ENCODE peak calls at places on chromosomes 16 and 17, in five cellular contexts. V, H, R, L and U are unnamed samples.

GRCh38 chr16:53224932-53225533 is 170.2 kb downstream of the CHD9 start:
- DNase-seq in V (no peak), H (no peak), R (peak), L (no peak), U (no peak)

GRCh38 chr17:49214665-49215360 is 4.3 kb downstream of the ABI3 start:
- DNase-seq in H (no peak), R (no peak), V (no peak), L (no peak), U (no peak)

GRCh38 chr16:58198022-58198683 is at the start of gene CSNK2A2:
- DNase-seq in H (peak), R (peak), V (no peak), L (no peak), U (peak)

GRCh38 chr17:49694847-49695697 is 12.7 kb downstream of the SLC35B1 start:
- DNase-seq in R (peak), V (no peak), L (no peak), H (peak), U (no peak)

GRCh38 chr17:80153004-80153403 is 6.1 kb upstream of the EIF4A3 start:
- DNase-seq in R (no peak), H (no peak), L (peak), V (no peak), U (no peak)

GRCh38 chr17:17994271-17994670 is 21.6 kb downstream of the DRC3 start:
- DNase-seq in H (peak), R (no peak), V (peak), L (no peak), U (peak)

GRCh38 chr17:1045456-1045855 is 48.5 kb downstream of the TIMM22 start:
- DNase-seq in V (no peak), R (no peak), L (no peak), H (no peak), U (no peak)

GRCh38 chr16:49457196-49457595 is 83.6 kb downstream of the C16orf78 start:
- DNase-seq in L (no peak), R (no peak), H (no peak), V (no peak), U (no peak)

GRCh38 chr17:2058521-2059124 is 3.7 kb downstream of the HIC1 start:
- DNase-seq in H (no peak), V (no peak), L (no peak), R (no peak), U (no peak)

GRCh38 chr17:48445248-48445620 is 15.2 kb upstream of the SKAP1 start:
- DNase-seq in L (no peak), V (no peak), H (no peak), R (no peak), U (no peak)

GRCh38 chr16:57624806-57625500 is 3.5 kb upstream of the ADGRG1 start:
- DNase-seq in H (no peak), V (no peak), R (no peak), L (no peak), U (no peak)

GRCh38 chr17:56499799-56500388 is 93.6 kb upstream of the NOG start:
- DNase-seq in V (no peak), L (no peak), R (peak), H (peak), U (peak)

GRCh38 chr17:55300479-55301290 is 35.9 kb downstream of the HLF start:
- DNase-seq in L (no peak), R (no peak), H (no peak), V (no peak), U (no peak)

GRCh38 chr17:6069611-6070279 is 434 bp upstream of the WSCD1 start:
- DNase-seq in V (no peak), R (no peak), L (no peak), H (no peak), U (no peak)

GRCh38 chr16:48912360-48912759 is 302.4 kb upstream of the N4BP1 start:
- DNase-seq in V (no peak), L (peak), R (no peak), H (no peak), U (no peak)

GRCh38 chr17:39979865-39980401 is 674 bp upstream of the PSMD3 start:
- DNase-seq in R (peak), V (no peak), L (no peak), H (peak), U (no peak)

GRCh38 chr16:84883301-84883700 is 63.5 kb downstream of the CRISPLD2 start:
- DNase-seq in R (no peak), L (no peak), V (no peak), H (no peak), U (no peak)

GRCh38 chr17:32020943-32021617 is 13.9 kb downstream of the LRRC37B start:
- DNase-seq in L (no peak), H (no peak), V (no peak), R (no peak), U (no peak)

GRCh38 chr16:79797486-79797885 is 196.9 kb upstream of the MAF start:
- DNase-seq in V (no peak), H (no peak), R (no peak), L (no peak), U (no peak)

GRCh38 chr17:66953661-66954060 is 10.8 kb upstream of the CACNG4 start:
- DNase-seq in L (no peak), R (no peak), V (no peak), H (no peak), U (no peak)

GRCh38 chr17:75271955-75272847 is 1.2 kb upstream of the MIF4GD start:
- DNase-seq in R (peak), V (no peak), L (no peak), H (no peak), U (no peak)

GRCh38 chr17:3167574-3167973 is 29.7 kb upstream of the OR1A2 start:
- DNase-seq in H (no peak), L (peak), V (no peak), R (no peak), U (no peak)

GRCh38 chr17:78391843-78392242 is 13.4 kb downstream of the PGS1 start:
- DNase-seq in H (no peak), V (no peak), R (no peak), L (no peak), U (peak)

GRCh38 chr16:31085371-31085770 is 3.4 kb downstream of the PRSS53 start:
- DNase-seq in R (no peak), L (no peak), V (no peak), H (no peak), U (no peak)

GRCh38 chr17:27810211-27810901 is 10.0 kb upstream of the NOS2 start:
- DNase-seq in L (peak), V (no peak), R (no peak), H (no peak), U (no peak)

GRCh38 chr17:77506371-77506991 is 365.7 kb downstream of the SEC14L1 start:
- DNase-seq in H (no peak), R (no peak), V (no peak), L (no peak), U (no peak)

GRCh38 chr16:72301416-72302048 is 129.6 kb upstream of the PMFBP1 start:
- DNase-seq in H (no peak), V (no peak), L (no peak), R (no peak), U (no peak)
- H2AFZ ChIP-seq in H (no peak), V (no peak), L (no peak), R (no peak), U (no peak)

DNA sequence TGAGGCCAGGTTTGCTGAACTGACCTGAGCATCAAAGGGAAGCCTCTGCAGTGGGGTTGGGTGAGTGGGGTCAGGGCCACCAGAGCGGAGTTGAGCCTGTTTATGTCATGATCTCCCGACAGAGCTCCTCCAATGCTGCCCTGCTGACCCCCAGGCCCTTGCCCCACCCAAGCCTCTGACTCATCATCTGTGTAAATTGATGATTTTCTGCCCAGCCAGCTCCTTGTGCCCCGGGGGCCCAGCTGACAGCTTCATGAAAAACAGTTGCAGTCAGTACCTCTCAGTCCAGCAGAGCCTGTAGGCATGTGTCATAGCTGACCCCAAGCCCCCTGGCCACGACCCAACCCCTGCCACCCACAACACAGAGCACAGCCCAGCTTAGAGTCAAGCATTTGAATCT is 134.9 kb downstream of the CCT6B start:
- DNase-seq in L (no peak), H (no peak), V (no peak), R (peak), U (no peak)
- TF ChIP-seq SRF in L (no peak), H (no peak), V (no peak), R (no peak), U (no peak)

GRCh38 chr17:43479948-43480347 is 3.8 kb upstream of the DHX8 start:
- DNase-seq in L (no peak), V (no peak), H (peak), R (no peak), U (no peak)
- H2AFZ ChIP-seq in L (no peak), V (no peak), H (no peak), R (no peak), U (no peak)

GRCh38 chr17:43543300-43543699 is 2.8 kb downstream of the ETV4 start:
- DNase-seq in V (no peak), H (no peak), R (no peak), L (no peak), U (no peak)

GRCh38 chr17:43543771-43544575 is 2.2 kb downstream of the ETV4 start:
- DNase-seq in H (peak), L (no peak), R (peak), V (no peak), U (no peak)

GRCh38 chr17:43547189-43547550 is 1.0 kb upstream of the ETV4 start:
- DNase-seq in V (no peak), R (no peak), L (no peak), H (no peak), U (no peak)

GRCh38 chr17:43546317-43547188 is at the start of gene ETV4:
- DNase-seq in L (peak), V (peak), R (peak), H (peak), U (peak)

DNA sequence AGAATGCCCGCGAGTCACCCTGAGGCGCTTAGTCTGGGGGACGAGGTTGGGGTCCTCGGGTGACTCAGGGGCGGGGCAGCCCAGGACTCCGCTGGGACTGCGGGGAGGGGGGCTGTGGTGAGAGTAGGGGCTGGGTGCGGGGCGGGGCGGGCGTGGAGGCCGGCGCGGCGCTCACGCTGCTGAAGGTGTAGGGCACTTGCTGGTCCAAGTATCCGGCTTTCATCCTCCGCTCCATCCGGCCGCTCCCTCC is 832 bp downstream of the ETV4 start:
- DNase-seq in R (peak), L (no peak), V (no peak), H (no peak), U (no peak)
- TF ChIP-seq SRF in R (no peak), L (no peak), V (no peak), H (no peak), U (no peak)

DNA sequence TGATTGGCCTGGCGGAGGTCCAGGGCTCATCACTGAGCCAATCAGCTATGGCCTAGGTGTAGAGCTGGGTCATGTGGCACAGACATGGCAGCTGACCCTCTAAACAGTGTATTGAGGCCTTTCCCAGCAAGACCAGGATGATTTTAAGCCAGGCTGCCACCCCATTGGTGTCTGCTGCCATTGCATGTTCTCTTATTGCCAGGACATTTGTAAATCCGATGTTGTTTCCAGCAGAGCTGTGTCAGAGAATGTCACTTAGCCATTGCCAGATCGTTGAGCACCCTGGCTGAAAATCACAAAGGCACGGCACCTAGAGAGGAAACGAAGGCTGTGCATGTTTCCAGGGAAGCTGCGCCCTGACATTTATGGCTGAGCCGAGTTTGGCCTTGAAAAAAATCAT is 33.4 kb downstream of the RBFOX1 start:
- DNase-seq in H (no peak), L (no peak), V (no peak), R (no peak), U (no peak)
- H2AFZ ChIP-seq in H (no peak), L (no peak), V (no peak), R (no peak), U (no peak)

DNA sequence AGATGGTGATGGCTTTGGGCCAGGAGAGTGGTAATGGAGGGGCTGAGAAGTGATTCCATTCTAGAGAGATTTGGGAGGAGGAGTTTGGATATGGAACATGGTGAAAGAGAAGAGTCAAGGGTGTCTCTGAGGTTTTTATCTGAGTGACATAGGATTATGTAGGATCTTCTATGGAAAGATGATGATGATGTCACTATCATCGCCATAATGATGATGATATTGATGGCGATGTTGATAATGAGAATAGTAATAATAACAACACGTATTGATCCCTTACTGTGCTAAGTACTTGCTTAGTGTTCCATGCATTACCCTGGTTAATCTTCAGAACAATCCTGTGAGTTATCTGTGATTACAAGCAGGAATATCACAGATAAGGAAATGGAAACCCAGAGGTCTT is 16.6 kb downstream of the PDILT start:
- DNase-seq in V (no peak), L (no peak), R (no peak), H (no peak), U (no peak)
- TF ChIP-seq SRF in V (no peak), L (no peak), R (no peak), H (no peak), U (no peak)

GRCh38 chr17:69314246-69315030 is 12.5 kb downstream of the ABCA5 start:
- DNase-seq in R (no peak), V (no peak), H (no peak), L (no peak), U (no peak)
- H2AFZ ChIP-seq in R (no peak), V (peak), H (no peak), L (no peak), U (no peak)